ENCODE peak calls at places on chromosomes 3 and 15, in six cellular contexts. One of them, this sample, is unnamed.

GRCh38 chr15:99613481-99613880 is 47.7 kb downstream of the MEF2A start:
- DNase-seq in H1: no peak
- DNase-seq in GM12891: no peak
- DNase-seq in HepG2: no peak
- DNase-seq in K562: no peak
- DNase-seq in GM12878: no peak
- DNase-seq in this sample: no peak

GRCh38 chr3:194713299-194714121 is 27.8 kb downstream of the FAM43A start:
- DNase-seq in H1: no peak
- DNase-seq in GM12891: no peak
- DNase-seq in HepG2: no peak
- DNase-seq in K562: no peak
- DNase-seq in GM12878: no peak
- DNase-seq in this sample: no peak

GRCh38 chr3:99645277-99646106 is 7.1 kb downstream of the COL8A1 start:
- DNase-seq in H1: no peak
- DNase-seq in GM12891: no peak
- DNase-seq in HepG2: peak
- DNase-seq in K562: peak
- DNase-seq in GM12878: no peak
- DNase-seq in this sample: no peak

GRCh38 chr15:63381301-63382192 is at the start of gene CA12:
- DNase-seq in H1: peak
- DNase-seq in GM12891: no peak
- DNase-seq in HepG2: peak
- DNase-seq in K562: no peak
- DNase-seq in GM12878: no peak
- DNase-seq in this sample: no peak

GRCh38 chr15:23566070-23567050 is 886 bp downstream of the MKRN3 start:
- DNase-seq in H1: no peak
- DNase-seq in GM12891: no peak
- DNase-seq in HepG2: peak
- DNase-seq in K562: peak
- DNase-seq in GM12878: no peak
- DNase-seq in this sample: no peak

GRCh38 chr3:16534914-16535301 is 21.4 kb upstream of the RFTN1 start:
- DNase-seq in H1: no peak
- DNase-seq in GM12891: no peak
- DNase-seq in HepG2: no peak
- DNase-seq in K562: no peak
- DNase-seq in GM12878: no peak
- DNase-seq in this sample: no peak

GRCh38 chr15:66940368-66940767 is 125.0 kb upstream of the SMAD3 start:
- DNase-seq in H1: no peak
- DNase-seq in GM12891: peak
- DNase-seq in HepG2: no peak
- DNase-seq in K562: no peak
- DNase-seq in GM12878: peak
- DNase-seq in this sample: no peak

GRCh38 chr15:35168464-35168863 is 83.4 kb upstream of the NANOGP8 start:
- DNase-seq in H1: no peak
- DNase-seq in GM12891: no peak
- DNase-seq in HepG2: no peak
- DNase-seq in K562: no peak
- DNase-seq in GM12878: no peak
- DNase-seq in this sample: no peak

GRCh38 chr3:113570158-113570557 is 37.8 kb downstream of the SIDT1 start:
- DNase-seq in H1: no peak
- DNase-seq in GM12891: no peak
- DNase-seq in HepG2: no peak
- DNase-seq in K562: no peak
- DNase-seq in GM12878: no peak
- DNase-seq in this sample: no peak

GRCh38 chr3:67790043-67790442 is 135.6 kb upstream of the SUCLG2 start:
- DNase-seq in H1: peak
- DNase-seq in GM12891: peak
- DNase-seq in HepG2: peak
- DNase-seq in K562: peak
- DNase-seq in GM12878: peak
- DNase-seq in this sample: peak

GRCh38 chr3:138470687-138471086 is 36.3 kb downstream of the ESYT3 start:
- DNase-seq in H1: no peak
- DNase-seq in GM12891: no peak
- DNase-seq in HepG2: no peak
- DNase-seq in K562: no peak
- DNase-seq in GM12878: no peak
- DNase-seq in this sample: no peak

GRCh38 chr3:119786409-119786808 is 4.5 kb downstream of the NR1I2 start:
- DNase-seq in H1: no peak
- DNase-seq in GM12891: no peak
- DNase-seq in HepG2: peak
- DNase-seq in K562: no peak
- DNase-seq in GM12878: no peak
- DNase-seq in this sample: no peak
- TF ChIP-seq POLR2A in H1: no peak
- TF ChIP-seq POLR2A in GM12891: no peak
- TF ChIP-seq POLR2A in HepG2: no peak
- TF ChIP-seq POLR2A in K562: no peak
- TF ChIP-seq POLR2A in GM12878: no peak
- TF ChIP-seq POLR2A in this sample: no peak

GRCh38 chr3:158379517-158379916 is 191.5 kb upstream of the MLF1 start:
- DNase-seq in H1: no peak
- DNase-seq in GM12891: no peak
- DNase-seq in HepG2: no peak
- DNase-seq in K562: no peak
- DNase-seq in GM12878: no peak
- DNase-seq in this sample: no peak
- TF ChIP-seq TAF1 in H1: no peak
- TF ChIP-seq TAF1 in GM12891: no peak
- TF ChIP-seq TAF1 in HepG2: no peak
- TF ChIP-seq TAF1 in K562: no peak
- TF ChIP-seq TAF1 in GM12878: no peak
- TF ChIP-seq TAF1 in this sample: no peak

GRCh38 chr15:96353931-96354730 is 23.6 kb downstream of the NR2F2 start:
- DNase-seq in H1: no peak
- DNase-seq in GM12891: no peak
- DNase-seq in HepG2: no peak
- DNase-seq in K562: peak
- DNase-seq in GM12878: no peak
- DNase-seq in this sample: no peak
- TF ChIP-seq POLR2A in H1: no peak
- TF ChIP-seq POLR2A in GM12891: no peak
- TF ChIP-seq POLR2A in HepG2: no peak
- TF ChIP-seq POLR2A in K562: peak
- TF ChIP-seq POLR2A in GM12878: no peak
- TF ChIP-seq POLR2A in this sample: no peak

GRCh38 chr15:93286456-93286855 is 197.4 kb upstream of the RGMA start:
- DNase-seq in H1: no peak
- DNase-seq in GM12891: no peak
- DNase-seq in HepG2: no peak
- DNase-seq in K562: no peak
- DNase-seq in GM12878: no peak
- DNase-seq in this sample: no peak
- TF ChIP-seq TAF1 in H1: no peak
- TF ChIP-seq TAF1 in GM12891: no peak
- TF ChIP-seq TAF1 in HepG2: no peak
- TF ChIP-seq TAF1 in K562: no peak
- TF ChIP-seq TAF1 in GM12878: no peak
- TF ChIP-seq TAF1 in this sample: no peak

DNA sequence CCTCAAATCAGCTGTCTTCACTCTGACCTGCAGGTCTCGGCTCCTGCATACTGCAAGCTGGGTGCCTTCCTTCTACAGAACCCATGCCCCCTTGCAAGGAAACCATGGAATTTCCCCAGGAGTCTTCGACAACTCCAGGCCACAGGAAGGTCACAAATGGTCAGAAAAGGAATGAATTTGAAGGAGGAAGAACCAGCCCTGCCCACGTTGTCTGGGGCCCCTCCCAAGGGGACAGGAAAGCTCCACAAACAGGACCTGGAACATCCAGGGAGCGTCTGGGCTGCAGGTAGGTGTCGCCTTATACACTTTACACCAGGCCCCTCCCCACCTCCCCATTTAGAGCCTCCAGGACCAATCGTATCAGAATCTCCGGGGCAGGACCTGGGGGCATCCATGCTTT is 70.2 kb upstream of the GATM start:
- DNase-seq in H1: no peak
- DNase-seq in GM12891: no peak
- DNase-seq in HepG2: no peak
- DNase-seq in K562: no peak
- DNase-seq in GM12878: no peak
- DNase-seq in this sample: no peak
- TF ChIP-seq POLR2A in H1: no peak
- TF ChIP-seq POLR2A in GM12891: no peak
- TF ChIP-seq POLR2A in HepG2: no peak
- TF ChIP-seq POLR2A in K562: no peak
- TF ChIP-seq POLR2A in GM12878: no peak
- TF ChIP-seq POLR2A in this sample: no peak

DNA sequence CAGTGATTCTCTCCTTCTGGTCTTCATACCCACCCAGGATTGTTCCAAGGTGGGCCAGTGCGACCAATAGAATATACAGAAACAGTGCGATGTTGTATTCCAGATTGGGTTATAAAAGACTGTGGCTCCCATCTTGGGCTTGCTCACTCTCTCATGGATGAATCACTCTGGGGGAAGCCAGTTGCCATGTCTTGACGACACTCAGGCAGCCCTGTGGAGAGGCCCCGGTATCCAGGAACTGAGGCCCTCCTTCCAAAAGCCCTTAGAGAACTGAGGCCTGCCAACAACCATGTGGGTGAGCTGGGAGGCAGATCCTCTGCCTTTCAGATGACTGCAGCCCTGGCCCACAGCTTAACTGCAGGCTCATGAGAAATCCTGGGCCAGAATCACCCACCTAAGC is 57.2 kb downstream of the SH3GL3 start:
- DNase-seq in H1: no peak
- DNase-seq in GM12891: no peak
- DNase-seq in HepG2: no peak
- DNase-seq in K562: no peak
- DNase-seq in GM12878: no peak
- DNase-seq in this sample: no peak
- TF ChIP-seq TAF1 in H1: no peak
- TF ChIP-seq TAF1 in GM12891: no peak
- TF ChIP-seq TAF1 in HepG2: no peak
- TF ChIP-seq TAF1 in K562: no peak
- TF ChIP-seq TAF1 in GM12878: no peak
- TF ChIP-seq TAF1 in this sample: no peak

DNA sequence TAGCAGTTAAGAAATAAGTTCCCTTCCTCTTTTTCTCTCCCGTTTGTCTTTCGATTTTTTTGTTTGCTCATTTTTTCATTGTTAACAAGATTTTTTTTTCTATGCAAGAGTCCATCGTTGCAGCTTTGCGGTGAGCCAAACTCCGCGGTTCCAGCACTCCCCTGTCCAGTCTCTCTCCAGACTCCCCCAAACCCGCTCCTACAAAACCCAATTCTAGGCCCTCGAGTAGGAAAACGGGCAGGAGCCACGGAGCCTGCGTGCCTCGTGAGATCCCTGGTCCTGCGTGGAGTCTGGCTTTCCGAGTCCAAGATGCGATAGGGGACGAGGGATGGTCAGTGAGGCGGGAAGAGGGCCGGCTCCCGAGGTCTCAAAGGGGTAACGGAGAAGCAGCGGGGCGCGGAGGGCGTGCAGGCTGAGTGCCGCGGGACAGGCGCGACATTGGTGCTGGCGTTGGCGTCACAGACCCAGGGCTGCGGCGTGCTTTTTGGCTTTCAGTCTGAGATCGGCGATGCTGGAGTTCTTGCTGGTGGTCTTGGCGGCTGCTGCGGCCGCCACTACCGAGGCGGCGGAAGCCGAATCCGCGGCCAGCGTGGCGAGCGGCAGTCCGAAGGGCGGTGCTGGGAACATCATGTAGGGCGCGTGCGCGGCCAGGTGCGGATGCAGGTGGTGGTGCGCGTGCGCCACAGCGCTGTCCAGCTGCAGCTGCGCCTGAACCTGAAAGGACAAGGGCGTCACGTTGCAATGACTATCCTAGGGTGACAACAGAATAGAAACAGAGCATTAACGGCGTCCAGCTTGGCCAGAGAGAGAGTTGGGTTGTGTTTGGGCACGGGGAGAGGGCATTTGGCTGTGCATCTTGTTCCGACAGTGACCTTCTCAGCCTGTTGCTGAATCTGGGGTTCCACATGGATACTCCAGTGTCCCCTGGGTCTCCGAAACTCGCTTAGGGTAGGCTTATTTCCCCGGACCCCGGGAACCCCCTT is 8.4 kb downstream of the SHOX2 start:
- DNase-seq in H1: peak
- DNase-seq in GM12891: peak
- DNase-seq in HepG2: peak
- DNase-seq in K562: no peak
- DNase-seq in GM12878: peak
- DNase-seq in this sample: peak
- TF ChIP-seq POLR2A in H1: no peak
- TF ChIP-seq POLR2A in GM12891: no peak
- TF ChIP-seq POLR2A in HepG2: peak
- TF ChIP-seq POLR2A in K562: no peak
- TF ChIP-seq POLR2A in GM12878: peak
- TF ChIP-seq POLR2A in this sample: peak